ENCODE peak calls at places on chromosomes 13 and 19, in eight cellular contexts. X is right lobe of liver, U is dorsolateral prefrontal cortex, C is K562, G is right atrium auricular region, Z is neuronal stem cell, S is HCT116, F is psoas muscle. B is an unnamed sample.

GRCh38 chr19:48798937-48799336 is 11.9 kb downstream of the BCAT2 start:
- DNase-seq in F (no peak), C (no peak), X (no peak), G (no peak), Z (no peak), S (no peak), U (no peak), B (no peak)

GRCh38 chr13:44236370-44236769 is 137.3 kb upstream of the SERP2 start:
- DNase-seq in S (no peak), U (no peak), X (no peak), G (peak), F (no peak), Z (no peak), C (no peak), B (no peak)

GRCh38 chr19:7734220-7735203 is 2.6 kb upstream of the CLEC4G start:
- DNase-seq in Z (no peak), S (no peak), G (no peak), F (no peak), U (no peak), C (no peak), X (no peak), B (no peak)

GRCh38 chr13:22173605-22174004 is 502.7 kb downstream of the FGF9 start:
- DNase-seq in U (no peak), X (no peak), C (no peak), G (no peak), Z (no peak), F (no peak), S (peak), B (no peak)

GRCh38 chr19:2476451-2477140 is 669 bp downstream of the GADD45B start:
- DNase-seq in Z (no peak), X (peak), G (no peak), F (peak), S (no peak), C (peak), U (no peak), B (no peak)

GRCh38 chr13:25214371-25215252 is 42.5 kb upstream of the AMER2 start:
- DNase-seq in F (peak), C (no peak), G (no peak), X (no peak), S (no peak), Z (no peak), U (no peak), B (no peak)

GRCh38 chr19:17041994-17042393 is 15.4 kb upstream of the CPAMD8 start:
- DNase-seq in Z (no peak), G (no peak), S (no peak), F (no peak), X (peak), C (no peak), U (no peak), B (no peak)

GRCh38 chr19:7862413-7862951 is 11.7 kb downstream of the PRR36 start:
- DNase-seq in F (peak), C (peak), S (peak), Z (peak), U (no peak), X (peak), G (no peak), B (no peak)

GRCh38 chr13:22176968-22177545 is 506.2 kb downstream of the FGF9 start:
- DNase-seq in U (no peak), S (no peak), G (no peak), F (no peak), Z (no peak), X (no peak), C (no peak), B (no peak)

GRCh38 chr13:40922437-40923040 is 96.6 kb downstream of the ELF1 start:
- DNase-seq in F (no peak), U (no peak), X (peak), S (no peak), C (no peak), G (no peak), Z (peak), B (no peak)

GRCh38 chr19:49427339-49427738 is 2.2 kb downstream of the GFY start:
- DNase-seq in S (no peak), U (no peak), G (no peak), Z (no peak), F (no peak), C (no peak), X (no peak), B (no peak)

GRCh38 chr19:11872624-11873023 is 15.0 kb upstream of the ZNF69 start:
- DNase-seq in G (no peak), X (no peak), Z (no peak), F (no peak), S (no peak), C (no peak), U (no peak), B (no peak)

GRCh38 chr19:4707956-4708650 is 15.5 kb downstream of the DPP9 start:
- DNase-seq in Z (no peak), C (no peak), S (no peak), X (peak), U (no peak), G (no peak), F (peak), B (no peak)
- H3K27ac ChIP-seq in Z (no peak), C (no peak), S (no peak), X (peak), U (no peak), G (peak), F (peak), B (peak)

DNA sequence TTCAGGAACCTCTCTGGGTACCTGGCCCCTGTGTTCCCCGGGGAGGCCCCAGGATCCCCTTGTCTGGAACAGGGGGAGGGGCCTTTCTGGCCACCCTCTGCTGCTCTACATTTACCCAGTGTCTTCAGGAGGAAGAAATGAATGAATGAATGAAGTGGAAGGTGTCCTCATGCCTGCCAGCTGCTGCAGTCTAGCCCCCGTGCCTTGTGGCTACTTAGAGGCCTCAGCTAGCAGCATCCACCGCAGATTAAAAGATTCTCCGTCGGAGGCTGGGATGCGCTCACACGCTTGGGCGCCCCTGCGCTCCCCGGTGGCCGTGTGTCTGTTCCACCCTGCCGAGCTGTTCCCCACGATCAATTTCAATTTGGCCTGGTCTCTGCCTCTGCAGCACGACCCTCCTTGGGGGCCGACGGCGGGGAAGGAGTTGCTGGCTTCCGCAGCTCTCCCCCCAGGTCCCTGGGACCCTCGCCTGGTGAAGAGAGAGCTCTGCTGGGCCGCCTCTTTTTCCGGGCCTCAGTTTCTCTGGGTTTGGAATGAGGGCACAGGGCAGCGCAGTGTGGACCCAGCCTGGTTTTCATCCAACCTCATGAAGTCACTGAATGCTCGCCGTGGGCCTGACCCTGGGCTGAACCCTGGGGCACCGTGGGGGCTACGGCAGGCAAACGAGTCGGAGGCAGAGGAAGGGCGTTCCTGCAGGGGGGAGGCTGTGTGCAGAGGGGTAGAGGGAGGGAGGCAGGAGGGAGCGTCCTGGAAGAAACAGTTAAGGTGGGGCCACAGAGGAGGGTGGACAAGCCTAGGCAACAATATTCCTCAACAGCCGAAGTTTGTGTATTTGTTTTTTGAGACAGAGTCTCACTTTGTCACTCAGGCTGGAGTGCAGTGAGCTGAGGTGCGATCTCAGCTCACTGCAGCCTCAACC is 28.3 kb downstream of the EFNA2 start:
- DNase-seq in G (no peak), X (no peak), C (no peak), U (no peak), S (no peak), Z (no peak), F (no peak), B (no peak)
- H3K27ac ChIP-seq in G (no peak), X (no peak), C (no peak), U (no peak), S (peak), Z (no peak), F (no peak), B (no peak)

GRCh38 chr13:80462037-80462436 is 121.1 kb upstream of the SPRY2 start:
- DNase-seq in X (no peak), G (no peak), Z (no peak), C (no peak), F (no peak), U (no peak), S (no peak), B (no peak)

GRCh38 chr13:80463673-80464352 is 122.9 kb upstream of the SPRY2 start:
- DNase-seq in C (no peak), S (no peak), G (no peak), F (no peak), X (no peak), U (no peak), Z (no peak), B (no peak)

GRCh38 chr13:80469105-80469840 is 128.3 kb upstream of the SPRY2 start:
- DNase-seq in G (no peak), S (no peak), U (no peak), C (no peak), Z (no peak), X (no peak), F (no peak), B (no peak)

GRCh38 chr13:80462567-80462966 is 121.6 kb upstream of the SPRY2 start:
- DNase-seq in U (no peak), S (no peak), Z (no peak), G (no peak), F (no peak), X (no peak), C (no peak), B (no peak)

DNA sequence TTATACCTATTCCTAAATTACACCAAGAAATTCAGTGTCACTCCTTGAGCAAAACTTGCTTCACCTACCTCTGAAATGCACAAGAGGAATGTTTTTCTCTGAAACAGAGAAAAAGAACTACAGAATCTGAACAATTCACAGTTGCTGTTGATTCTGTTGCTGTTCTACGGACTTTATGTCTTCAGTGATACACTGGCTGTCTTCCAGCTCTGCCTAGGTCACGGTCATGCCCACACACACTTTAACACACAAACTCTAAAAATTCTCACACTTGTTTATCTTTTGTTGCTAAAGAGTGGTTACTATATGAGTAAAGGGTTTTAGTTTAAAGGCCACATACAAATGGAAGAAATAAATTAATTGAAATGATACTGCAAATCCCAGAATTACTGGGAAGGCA is 124.4 kb upstream of the SPRY2 start:
- DNase-seq in S (no peak), U (no peak), X (peak), G (no peak), Z (no peak), F (no peak), C (no peak), B (no peak)
- H3K27ac ChIP-seq in S (no peak), U (no peak), X (no peak), G (no peak), Z (no peak), F (no peak), C (no peak), B (no peak)

DNA sequence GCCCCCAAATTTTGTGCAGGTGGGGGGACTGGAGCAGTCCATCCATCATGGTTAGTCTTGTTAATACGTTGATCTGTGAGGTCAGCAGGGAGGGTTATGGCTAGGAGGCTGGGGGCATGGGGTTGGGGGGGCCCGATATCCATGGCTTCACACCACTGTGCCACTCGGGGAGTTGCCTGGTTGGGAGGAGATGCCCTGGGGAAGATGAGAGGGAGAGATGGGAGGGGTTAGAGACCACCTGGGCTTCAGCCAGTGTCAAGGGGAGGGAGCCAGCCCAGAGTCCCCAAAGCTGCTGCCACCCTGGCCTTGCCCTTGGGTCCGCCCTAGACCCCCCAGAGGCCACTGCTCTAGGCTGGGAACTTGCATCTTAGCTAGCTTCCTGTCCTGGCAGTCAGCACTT is 1.8 kb upstream of the DMPK start:
- DNase-seq in F (no peak), C (no peak), U (no peak), S (no peak), G (no peak), X (no peak), Z (no peak), B (no peak)
- H3K27ac ChIP-seq in F (peak), C (no peak), U (peak), S (peak), G (peak), X (no peak), Z (no peak), B (no peak)

DNA sequence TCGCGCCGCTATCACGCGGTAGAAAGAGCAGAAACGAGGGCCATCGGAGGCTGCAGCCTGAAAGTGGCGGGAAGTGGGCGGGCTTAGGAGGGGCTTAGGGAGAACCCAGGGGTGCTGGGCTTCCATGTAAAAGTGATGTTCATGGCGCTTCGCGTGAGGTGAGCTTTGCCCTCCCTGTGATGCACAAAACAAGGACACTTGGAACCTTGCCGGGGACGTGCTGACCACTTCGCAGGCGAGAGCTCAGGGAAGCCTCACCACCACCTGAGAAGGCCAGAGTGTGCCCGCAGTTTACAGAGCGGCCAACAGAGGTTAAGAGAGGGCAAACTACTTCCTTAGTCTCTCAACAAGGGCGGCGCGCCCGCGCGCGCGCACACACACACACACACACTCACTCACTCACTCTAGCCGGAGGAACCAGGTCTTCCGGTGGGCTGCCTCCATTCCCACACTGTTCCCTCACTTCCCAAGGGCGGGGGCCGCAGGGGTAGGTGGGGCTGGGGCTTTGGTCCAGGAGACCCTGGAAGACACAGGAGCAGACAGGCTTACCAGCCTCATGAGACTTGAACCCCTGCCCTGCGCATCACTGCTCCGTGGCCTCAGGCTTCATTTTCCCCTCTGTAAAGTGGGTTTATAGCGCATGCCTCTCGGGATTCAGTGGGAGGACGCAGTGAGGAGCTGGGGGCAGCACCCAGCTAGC is 716 bp downstream of the GAPDHS start:
- DNase-seq in G (no peak), X (no peak), U (no peak), F (peak), Z (no peak), C (no peak), S (no peak), B (no peak)
- H3K27ac ChIP-seq in G (no peak), X (no peak), U (no peak), F (no peak), Z (no peak), C (no peak), S (no peak), B (no peak)